ENCODE peak calls at places on chromosomes 7 and 10, in seven cellular contexts. U, P, M, H, C, A and Q are unnamed samples.

GRCh38 chr10:31929986-31930675 is 1.5 kb upstream of the ARHGAP12 start:
- DNase-seq in U (no peak), P (no peak), M (peak; percentile 45), H (no peak), C (no peak), A (no peak), Q (peak; percentile 10)

GRCh38 chr10:86662186-86663045 is 5.9 kb upstream of the LDB3 start:
- DNase-seq in U (no peak), P (no peak), M (no peak), H (peak; percentile 12), C (no peak), A (no peak), Q (no peak)

GRCh38 chr7:1852781-1853618 is 182.9 kb downstream of the ELFN1 start:
- DNase-seq in U (no peak), P (no peak), M (peak; percentile 15), H (peak; percentile 44), C (no peak), A (no peak), Q (no peak)

GRCh38 chr7:76155938-76156337 is 45.8 kb upstream of the SRRM3 start:
- DNase-seq in U (no peak), P (peak; percentile 43), M (no peak), H (peak; percentile 66), C (no peak), A (peak; percentile 37), Q (no peak)

GRCh38 chr7:158416283-158416933 is 171.2 kb downstream of the PTPRN2 start:
- DNase-seq in U (no peak), P (no peak), M (no peak), H (no peak), C (no peak), A (no peak), Q (no peak)

GRCh38 chr10:50392966-50393718 is 141.8 kb upstream of the ASAH2 start:
- DNase-seq in U (no peak), P (no peak), M (no peak), H (no peak), C (no peak), A (peak; percentile 23), Q (no peak)

GRCh38 chr7:135710417-135711138 is 17.4 kb downstream of the SLC13A4 start:
- DNase-seq in U (peak; percentile 70), P (no peak), M (no peak), H (no peak), C (no peak), A (peak; percentile 16), Q (no peak)

GRCh38 chr10:77111611-77112550 is 525.7 kb downstream of the KCNMA1 start:
- DNase-seq in U (peak; percentile 74), P (no peak), M (no peak), H (no peak), C (no peak), A (peak; percentile 73), Q (no peak)

GRCh38 chr10:44967596-44967995 is 8.0 kb downstream of the RASSF4 start:
- DNase-seq in U (no peak), P (no peak), M (no peak), H (no peak), C (no peak), A (no peak), Q (no peak)

GRCh38 chr10:126504051-126504760 is 115.9 kb upstream of the ADAM12 start:
- DNase-seq in U (peak; percentile 87), P (peak; percentile 12), M (no peak), H (peak; percentile 19), C (peak; percentile 34), A (peak; percentile 67), Q (peak; percentile 29)

GRCh38 chr7:1531263-1531978 is 919 bp downstream of the MAFK start:
- DNase-seq in U (no peak), P (peak; percentile 55), M (peak; percentile 61), H (peak; percentile 48), C (peak; percentile 48), A (peak; percentile 54), Q (no peak)

GRCh38 chr10:48476279-48476982 is 128.4 kb downstream of the ARHGAP22 start:
- DNase-seq in U (no peak), P (no peak), M (no peak), H (no peak), C (no peak), A (no peak), Q (no peak)

GRCh38 chr7:28065308-28065707 is 115.3 kb downstream of the JAZF1 start:
- DNase-seq in U (no peak), P (no peak), M (no peak), H (no peak), C (no peak), A (no peak), Q (peak; percentile 40)

GRCh38 chr10:121154310-121154709 is 303.1 kb downstream of the WDR11 start:
- DNase-seq in U (no peak), P (no peak), M (no peak), H (no peak), C (no peak), A (no peak), Q (no peak)

GRCh38 chr10:35324196-35324595 is 12.1 kb upstream of the CCNY start:
- DNase-seq in U (no peak), P (no peak), M (no peak), H (no peak), C (no peak), A (no peak), Q (no peak)

GRCh38 chr10:80596391-80597257 is 58.9 kb downstream of the SH2D4B start:
- DNase-seq in U (peak; percentile 85), P (peak; percentile 23), M (no peak), H (no peak), C (no peak), A (peak; percentile 44), Q (no peak)

GRCh38 chr7:107999814-108000560 is 3.0 kb downstream of the LAMB1 start:
- DNase-seq in U (peak; percentile 59), P (no peak), M (no peak), H (no peak), C (no peak), A (no peak), Q (no peak)
- H3K4me1 ChIP-seq in U (peaks cover 32% of the 10 kb centered on the region), P (peaks cover 63% of the 10 kb centered on the region), M (peaks cover 8% of the 10 kb centered on the region), H (peaks cover 3% of the 10 kb centered on the region), C (peaks cover 8% of the 10 kb centered on the region), A (peaks cover 71% of the 10 kb centered on the region), Q (peaks cover 13% of the 10 kb centered on the region)

GRCh38 chr10:11414314-11415038 is 197.0 kb downstream of the USP6NL start:
- DNase-seq in U (no peak), P (no peak), M (no peak), H (no peak), C (no peak), A (no peak), Q (no peak)

GRCh38 chr10:11407939-11408338 is 203.5 kb downstream of the USP6NL start:
- DNase-seq in U (no peak), P (no peak), M (no peak), H (no peak), C (no peak), A (no peak), Q (no peak)

GRCh38 chr10:11409357-11409756 is 202.1 kb downstream of the USP6NL start:
- DNase-seq in U (no peak), P (no peak), M (no peak), H (no peak), C (no peak), A (no peak), Q (no peak)

GRCh38 chr10:11415095-11415494 is 196.4 kb downstream of the USP6NL start:
- DNase-seq in U (no peak), P (no peak), M (no peak), H (no peak), C (no peak), A (no peak), Q (no peak)

GRCh38 chr10:11411926-11412545 is 199.4 kb downstream of the USP6NL start:
- DNase-seq in U (peak; percentile 60), P (no peak), M (no peak), H (no peak), C (no peak), A (no peak), Q (no peak)
- TF ChIP-seq CTCF in U (peak; percentile 53), P (no peak), M (no peak), H (no peak), C (no peak), A (no peak), Q (no peak)

GRCh38 chr7:148701414-148701813 is 2.7 kb downstream of the CUL1 start:
- DNase-seq in U (peak; percentile 36), P (no peak), M (no peak), H (no peak), C (no peak), A (no peak), Q (no peak)
- H3K27ac ChIP-seq in U (peak overlapping the region; percentile 51), P (peak overlapping the region; percentile 99), M (no peak overlapping the region), H (peak overlapping the region; percentile 33), C (no peak overlapping the region), A (peak overlapping the region; percentile 100), Q (peak overlapping the region; percentile 11)

DNA sequence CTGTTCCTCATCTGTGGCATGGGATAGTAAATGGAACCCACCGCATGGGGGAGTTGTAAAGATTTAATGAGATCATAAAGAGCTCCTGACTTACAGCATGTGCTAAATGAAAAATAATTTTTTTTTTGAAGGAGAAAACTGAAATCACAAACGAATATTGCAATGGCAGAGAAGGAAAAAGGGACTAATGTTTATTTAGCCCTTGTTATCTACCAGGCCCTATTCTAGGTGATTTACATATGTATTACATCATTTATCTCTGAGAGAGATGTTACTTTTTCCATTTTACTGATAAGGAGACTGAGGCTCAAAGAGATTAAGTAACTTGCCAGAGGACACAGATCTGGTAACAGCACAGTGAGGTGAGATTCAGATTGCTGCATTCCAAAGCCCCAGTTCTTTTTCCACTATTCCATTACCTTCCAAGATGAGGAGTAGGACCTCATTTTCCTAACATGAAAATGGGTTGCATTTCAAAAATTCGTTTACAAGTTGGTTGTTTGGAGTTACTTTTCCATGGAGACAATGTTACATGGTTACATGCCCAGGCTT is 28.6 kb downstream of the VCL start:
- DNase-seq in U (no peak), P (no peak), M (no peak), H (no peak), C (no peak), A (no peak), Q (no peak)
- H3K4me1 ChIP-seq in U (peaks cover 33% of the 10 kb centered on the region), P (peaks cover 24% of the 10 kb centered on the region), M (no peaks in the 10 kb centered on the region), H (peaks cover 68% of the 10 kb centered on the region), C (peaks cover 10% of the 10 kb centered on the region), A (peaks cover 17% of the 10 kb centered on the region), Q (no peaks in the 10 kb centered on the region)

DNA sequence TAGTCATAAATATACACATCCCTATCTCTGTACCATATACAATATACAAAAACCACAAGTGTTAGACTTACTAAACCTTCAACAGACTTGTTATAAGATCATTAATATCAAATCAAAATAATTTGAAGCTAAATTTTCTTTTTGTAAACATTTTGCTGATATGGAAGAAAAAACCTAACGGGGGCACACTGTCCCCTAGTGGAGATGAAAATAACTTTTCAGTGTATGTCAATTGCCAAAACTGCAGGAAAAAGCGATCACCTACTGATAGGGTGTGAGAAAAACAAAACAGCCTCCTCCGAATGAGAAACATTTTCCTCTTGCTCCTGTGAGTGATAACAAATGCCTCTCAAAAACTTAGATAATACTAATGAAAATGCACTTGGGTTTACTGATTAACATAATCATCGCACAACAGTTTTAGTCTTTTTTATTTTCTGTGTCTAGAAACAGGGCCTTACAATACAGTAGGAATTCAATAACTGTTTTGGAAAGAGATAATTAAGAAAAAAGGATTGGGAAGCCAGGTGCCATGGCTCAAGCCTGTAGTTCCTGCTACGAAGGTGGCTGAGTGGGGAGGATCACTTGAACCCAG is 322.7 kb downstream of the CRPPA start:
- DNase-seq in U (peak; percentile 70), P (no peak), M (no peak), H (no peak), C (no peak), A (no peak), Q (no peak)
- TF ChIP-seq CTCF in U (peak; percentile 97), P (peak; percentile 43), M (no peak), H (peak; percentile 59), C (no peak), A (peak; percentile 55), Q (peak; percentile 8)

GRCh38 chr10:15344256-15344875 is 26.7 kb downstream of the FAM171A1 start:
- DNase-seq in U (no peak), P (no peak), M (no peak), H (no peak), C (no peak), A (no peak), Q (no peak)
- H3K27ac ChIP-seq in U (no peak overlapping the region), P (peak overlapping the region; percentile 88), M (no peak overlapping the region), H (no peak overlapping the region), C (no peak overlapping the region), A (peak overlapping the region; percentile 32), Q (peak overlapping the region; percentile 62)